ENCODE peak calls at places on chromosomes 7 and 10, in ten cellular contexts. One of them, this sample, is unnamed.

GRCh38 chr7:5679741-5680473 is 101.6 kb downstream of the RNF216 start:
- DNase-seq in esophagus squamous epithelium: no peak
- DNase-seq in right cardiac atrium: peak
- DNase-seq in stimulated activated CD4-positive, alpha-beta T cell treated with anti-CD3 and anti-CD28 coated beads, Interleukin-15, amount 100 ng/mL, for 1 hour: no peak
- DNase-seq in tibial nerve: no peak
- DNase-seq in EL: no peak
- DNase-seq in psoas muscle: peak
- DNase-seq in HEK293T: no peak
- DNase-seq in effector memory CD4-positive, alpha-beta T cell: no peak
- DNase-seq in ELF-1: no peak
- DNase-seq in this sample: no peak

GRCh38 chr10:75261813-75262725 is 26.3 kb upstream of the COMTD1 start:
- DNase-seq in esophagus squamous epithelium: no peak
- DNase-seq in right cardiac atrium: no peak
- DNase-seq in stimulated activated CD4-positive, alpha-beta T cell treated with anti-CD3 and anti-CD28 coated beads, Interleukin-15, amount 100 ng/mL, for 1 hour: no peak
- DNase-seq in tibial nerve: no peak
- DNase-seq in EL: no peak
- DNase-seq in psoas muscle: no peak
- DNase-seq in HEK293T: peak
- DNase-seq in effector memory CD4-positive, alpha-beta T cell: no peak
- DNase-seq in ELF-1: no peak
- DNase-seq in this sample: peak

GRCh38 chr10:89301231-89301630 is 615 bp upstream of the IFIT2 start:
- DNase-seq in esophagus squamous epithelium: no peak
- DNase-seq in right cardiac atrium: no peak
- DNase-seq in stimulated activated CD4-positive, alpha-beta T cell treated with anti-CD3 and anti-CD28 coated beads, Interleukin-15, amount 100 ng/mL, for 1 hour: no peak
- DNase-seq in tibial nerve: peak
- DNase-seq in EL: peak
- DNase-seq in psoas muscle: no peak
- DNase-seq in HEK293T: no peak
- DNase-seq in effector memory CD4-positive, alpha-beta T cell: no peak
- DNase-seq in ELF-1: no peak
- DNase-seq in this sample: peak

GRCh38 chr7:122166708-122167107 is 22.7 kb upstream of the AASS start:
- DNase-seq in esophagus squamous epithelium: no peak
- DNase-seq in right cardiac atrium: no peak
- DNase-seq in stimulated activated CD4-positive, alpha-beta T cell treated with anti-CD3 and anti-CD28 coated beads, Interleukin-15, amount 100 ng/mL, for 1 hour: no peak
- DNase-seq in tibial nerve: no peak
- DNase-seq in EL: peak
- DNase-seq in psoas muscle: no peak
- DNase-seq in HEK293T: no peak
- DNase-seq in effector memory CD4-positive, alpha-beta T cell: no peak
- DNase-seq in ELF-1: no peak
- DNase-seq in this sample: peak

GRCh38 chr7:77982926-77983550 is 184.5 kb downstream of the PHTF2 start:
- DNase-seq in esophagus squamous epithelium: no peak
- DNase-seq in right cardiac atrium: no peak
- DNase-seq in stimulated activated CD4-positive, alpha-beta T cell treated with anti-CD3 and anti-CD28 coated beads, Interleukin-15, amount 100 ng/mL, for 1 hour: no peak
- DNase-seq in tibial nerve: no peak
- DNase-seq in EL: peak
- DNase-seq in psoas muscle: no peak
- DNase-seq in HEK293T: no peak
- DNase-seq in effector memory CD4-positive, alpha-beta T cell: no peak
- DNase-seq in ELF-1: no peak
- DNase-seq in this sample: no peak

GRCh38 chr7:6642239-6642839 is 5.2 kb downstream of the ZNF316 start:
- DNase-seq in esophagus squamous epithelium: no peak
- DNase-seq in right cardiac atrium: no peak
- DNase-seq in stimulated activated CD4-positive, alpha-beta T cell treated with anti-CD3 and anti-CD28 coated beads, Interleukin-15, amount 100 ng/mL, for 1 hour: no peak
- DNase-seq in tibial nerve: no peak
- DNase-seq in EL: no peak
- DNase-seq in psoas muscle: no peak
- DNase-seq in HEK293T: no peak
- DNase-seq in effector memory CD4-positive, alpha-beta T cell: no peak
- DNase-seq in ELF-1: no peak
- DNase-seq in this sample: no peak

GRCh38 chr10:36254191-36254590 is 612.1 kb upstream of the FZD8 start:
- DNase-seq in esophagus squamous epithelium: no peak
- DNase-seq in right cardiac atrium: peak
- DNase-seq in stimulated activated CD4-positive, alpha-beta T cell treated with anti-CD3 and anti-CD28 coated beads, Interleukin-15, amount 100 ng/mL, for 1 hour: no peak
- DNase-seq in tibial nerve: peak
- DNase-seq in EL: peak
- DNase-seq in psoas muscle: peak
- DNase-seq in HEK293T: no peak
- DNase-seq in effector memory CD4-positive, alpha-beta T cell: no peak
- DNase-seq in ELF-1: no peak
- DNase-seq in this sample: peak

GRCh38 chr7:141071855-141072547 is 1.9 kb upstream of the TMEM178B start:
- DNase-seq in esophagus squamous epithelium: no peak
- DNase-seq in right cardiac atrium: no peak
- DNase-seq in stimulated activated CD4-positive, alpha-beta T cell treated with anti-CD3 and anti-CD28 coated beads, Interleukin-15, amount 100 ng/mL, for 1 hour: no peak
- DNase-seq in tibial nerve: no peak
- DNase-seq in EL: peak
- DNase-seq in psoas muscle: no peak
- DNase-seq in HEK293T: peak
- DNase-seq in effector memory CD4-positive, alpha-beta T cell: no peak
- DNase-seq in ELF-1: peak
- DNase-seq in this sample: no peak

GRCh38 chr10:12655940-12656339 is 306.6 kb downstream of the CAMK1D start:
- DNase-seq in esophagus squamous epithelium: no peak
- DNase-seq in right cardiac atrium: no peak
- DNase-seq in stimulated activated CD4-positive, alpha-beta T cell treated with anti-CD3 and anti-CD28 coated beads, Interleukin-15, amount 100 ng/mL, for 1 hour: no peak
- DNase-seq in tibial nerve: no peak
- DNase-seq in EL: no peak
- DNase-seq in psoas muscle: no peak
- DNase-seq in HEK293T: no peak
- DNase-seq in effector memory CD4-positive, alpha-beta T cell: no peak
- DNase-seq in ELF-1: no peak
- DNase-seq in this sample: no peak

GRCh38 chr7:25586513-25586912 is 358.2 kb upstream of the NPVF start:
- DNase-seq in esophagus squamous epithelium: no peak
- DNase-seq in right cardiac atrium: no peak
- DNase-seq in stimulated activated CD4-positive, alpha-beta T cell treated with anti-CD3 and anti-CD28 coated beads, Interleukin-15, amount 100 ng/mL, for 1 hour: no peak
- DNase-seq in tibial nerve: no peak
- DNase-seq in EL: no peak
- DNase-seq in psoas muscle: no peak
- DNase-seq in HEK293T: no peak
- DNase-seq in effector memory CD4-positive, alpha-beta T cell: no peak
- DNase-seq in ELF-1: no peak
- DNase-seq in this sample: no peak

GRCh38 chr10:110137142-110137545 is 70.3 kb upstream of the MXI1 start:
- DNase-seq in esophagus squamous epithelium: no peak
- DNase-seq in right cardiac atrium: no peak
- DNase-seq in stimulated activated CD4-positive, alpha-beta T cell treated with anti-CD3 and anti-CD28 coated beads, Interleukin-15, amount 100 ng/mL, for 1 hour: no peak
- DNase-seq in tibial nerve: peak
- DNase-seq in EL: peak
- DNase-seq in psoas muscle: no peak
- DNase-seq in HEK293T: peak
- DNase-seq in effector memory CD4-positive, alpha-beta T cell: no peak
- DNase-seq in ELF-1: peak
- DNase-seq in this sample: no peak

GRCh38 chr7:54839538-54840213 is 80.7 kb upstream of the SEC61G start:
- DNase-seq in esophagus squamous epithelium: no peak
- DNase-seq in right cardiac atrium: peak
- DNase-seq in stimulated activated CD4-positive, alpha-beta T cell treated with anti-CD3 and anti-CD28 coated beads, Interleukin-15, amount 100 ng/mL, for 1 hour: no peak
- DNase-seq in tibial nerve: peak
- DNase-seq in EL: peak
- DNase-seq in psoas muscle: peak
- DNase-seq in HEK293T: peak
- DNase-seq in effector memory CD4-positive, alpha-beta T cell: no peak
- DNase-seq in ELF-1: peak
- DNase-seq in this sample: peak

GRCh38 chr10:118106426-118106825 is 59.7 kb upstream of the RAB11FIP2 start:
- DNase-seq in esophagus squamous epithelium: no peak
- DNase-seq in right cardiac atrium: no peak
- DNase-seq in stimulated activated CD4-positive, alpha-beta T cell treated with anti-CD3 and anti-CD28 coated beads, Interleukin-15, amount 100 ng/mL, for 1 hour: no peak
- DNase-seq in tibial nerve: no peak
- DNase-seq in EL: peak
- DNase-seq in psoas muscle: no peak
- DNase-seq in HEK293T: peak
- DNase-seq in effector memory CD4-positive, alpha-beta T cell: no peak
- DNase-seq in ELF-1: peak
- DNase-seq in this sample: peak

GRCh38 chr7:24760968-24761367 is 3.7 kb upstream of the GSDME start:
- DNase-seq in esophagus squamous epithelium: no peak
- DNase-seq in right cardiac atrium: no peak
- DNase-seq in stimulated activated CD4-positive, alpha-beta T cell treated with anti-CD3 and anti-CD28 coated beads, Interleukin-15, amount 100 ng/mL, for 1 hour: no peak
- DNase-seq in tibial nerve: no peak
- DNase-seq in EL: no peak
- DNase-seq in psoas muscle: no peak
- DNase-seq in HEK293T: no peak
- DNase-seq in effector memory CD4-positive, alpha-beta T cell: no peak
- DNase-seq in ELF-1: no peak
- DNase-seq in this sample: no peak

GRCh38 chr10:24891823-24892222 is 60.6 kb downstream of the PRTFDC1 start:
- DNase-seq in esophagus squamous epithelium: no peak
- DNase-seq in right cardiac atrium: no peak
- DNase-seq in stimulated activated CD4-positive, alpha-beta T cell treated with anti-CD3 and anti-CD28 coated beads, Interleukin-15, amount 100 ng/mL, for 1 hour: no peak
- DNase-seq in tibial nerve: no peak
- DNase-seq in EL: peak
- DNase-seq in psoas muscle: no peak
- DNase-seq in HEK293T: no peak
- DNase-seq in effector memory CD4-positive, alpha-beta T cell: no peak
- DNase-seq in ELF-1: no peak
- DNase-seq in this sample: no peak

GRCh38 chr10:21173964-21174669 is 277.0 kb upstream of the NEBL start:
- DNase-seq in esophagus squamous epithelium: no peak
- DNase-seq in right cardiac atrium: peak
- DNase-seq in stimulated activated CD4-positive, alpha-beta T cell treated with anti-CD3 and anti-CD28 coated beads, Interleukin-15, amount 100 ng/mL, for 1 hour: no peak
- DNase-seq in tibial nerve: no peak
- DNase-seq in EL: peak
- DNase-seq in psoas muscle: peak
- DNase-seq in HEK293T: peak
- DNase-seq in effector memory CD4-positive, alpha-beta T cell: no peak
- DNase-seq in ELF-1: peak
- DNase-seq in this sample: peak

GRCh38 chr7:27863866-27864265 is 123.9 kb downstream of the TAX1BP1 start:
- DNase-seq in esophagus squamous epithelium: no peak
- DNase-seq in right cardiac atrium: no peak
- DNase-seq in stimulated activated CD4-positive, alpha-beta T cell treated with anti-CD3 and anti-CD28 coated beads, Interleukin-15, amount 100 ng/mL, for 1 hour: no peak
- DNase-seq in tibial nerve: no peak
- DNase-seq in EL: peak
- DNase-seq in psoas muscle: no peak
- DNase-seq in HEK293T: no peak
- DNase-seq in effector memory CD4-positive, alpha-beta T cell: no peak
- DNase-seq in ELF-1: peak
- DNase-seq in this sample: peak

GRCh38 chr10:132650611-132651250 is 113.1 kb downstream of the INPP5A start:
- DNase-seq in esophagus squamous epithelium: no peak
- DNase-seq in right cardiac atrium: no peak
- DNase-seq in stimulated activated CD4-positive, alpha-beta T cell treated with anti-CD3 and anti-CD28 coated beads, Interleukin-15, amount 100 ng/mL, for 1 hour: no peak
- DNase-seq in tibial nerve: no peak
- DNase-seq in EL: no peak
- DNase-seq in psoas muscle: no peak
- DNase-seq in HEK293T: no peak
- DNase-seq in effector memory CD4-positive, alpha-beta T cell: no peak
- DNase-seq in ELF-1: no peak
- DNase-seq in this sample: no peak

GRCh38 chr10:32140403-32140802 is 84.2 kb upstream of the KIF5B start:
- DNase-seq in esophagus squamous epithelium: no peak
- DNase-seq in right cardiac atrium: no peak
- DNase-seq in stimulated activated CD4-positive, alpha-beta T cell treated with anti-CD3 and anti-CD28 coated beads, Interleukin-15, amount 100 ng/mL, for 1 hour: no peak
- DNase-seq in tibial nerve: no peak
- DNase-seq in EL: no peak
- DNase-seq in psoas muscle: no peak
- DNase-seq in HEK293T: no peak
- DNase-seq in effector memory CD4-positive, alpha-beta T cell: no peak
- DNase-seq in ELF-1: no peak
- DNase-seq in this sample: no peak

GRCh38 chr10:109838592-109839244 is 84.6 kb downstream of the XPNPEP1 start:
- DNase-seq in esophagus squamous epithelium: no peak
- DNase-seq in right cardiac atrium: no peak
- DNase-seq in stimulated activated CD4-positive, alpha-beta T cell treated with anti-CD3 and anti-CD28 coated beads, Interleukin-15, amount 100 ng/mL, for 1 hour: no peak
- DNase-seq in tibial nerve: no peak
- DNase-seq in EL: no peak
- DNase-seq in psoas muscle: no peak
- DNase-seq in HEK293T: no peak
- DNase-seq in effector memory CD4-positive, alpha-beta T cell: no peak
- DNase-seq in ELF-1: peak
- DNase-seq in this sample: peak

GRCh38 chr10:4013651-4014085 is 228.7 kb upstream of the KLF6 start:
- DNase-seq in esophagus squamous epithelium: no peak
- DNase-seq in right cardiac atrium: peak
- DNase-seq in stimulated activated CD4-positive, alpha-beta T cell treated with anti-CD3 and anti-CD28 coated beads, Interleukin-15, amount 100 ng/mL, for 1 hour: peak
- DNase-seq in tibial nerve: no peak
- DNase-seq in EL: no peak
- DNase-seq in psoas muscle: no peak
- DNase-seq in HEK293T: no peak
- DNase-seq in effector memory CD4-positive, alpha-beta T cell: no peak
- DNase-seq in ELF-1: no peak
- DNase-seq in this sample: no peak

GRCh38 chr10:34169677-34170076 is 645.4 kb downstream of the PARD3 start:
- DNase-seq in esophagus squamous epithelium: no peak
- DNase-seq in right cardiac atrium: no peak
- DNase-seq in stimulated activated CD4-positive, alpha-beta T cell treated with anti-CD3 and anti-CD28 coated beads, Interleukin-15, amount 100 ng/mL, for 1 hour: no peak
- DNase-seq in tibial nerve: no peak
- DNase-seq in EL: no peak
- DNase-seq in psoas muscle: no peak
- DNase-seq in HEK293T: no peak
- DNase-seq in effector memory CD4-positive, alpha-beta T cell: no peak
- DNase-seq in ELF-1: no peak
- DNase-seq in this sample: no peak

GRCh38 chr7:1397491-1398327 is 61.6 kb downstream of the MICALL2 start:
- DNase-seq in esophagus squamous epithelium: no peak
- DNase-seq in right cardiac atrium: no peak
- DNase-seq in stimulated activated CD4-positive, alpha-beta T cell treated with anti-CD3 and anti-CD28 coated beads, Interleukin-15, amount 100 ng/mL, for 1 hour: no peak
- DNase-seq in tibial nerve: no peak
- DNase-seq in EL: peak
- DNase-seq in psoas muscle: no peak
- DNase-seq in HEK293T: no peak
- DNase-seq in effector memory CD4-positive, alpha-beta T cell: no peak
- DNase-seq in ELF-1: no peak
- DNase-seq in this sample: no peak

GRCh38 chr7:11427686-11428273 is 404.2 kb downstream of the THSD7A start:
- DNase-seq in esophagus squamous epithelium: no peak
- DNase-seq in right cardiac atrium: no peak
- DNase-seq in stimulated activated CD4-positive, alpha-beta T cell treated with anti-CD3 and anti-CD28 coated beads, Interleukin-15, amount 100 ng/mL, for 1 hour: no peak
- DNase-seq in tibial nerve: peak
- DNase-seq in EL: peak
- DNase-seq in psoas muscle: no peak
- DNase-seq in HEK293T: peak
- DNase-seq in effector memory CD4-positive, alpha-beta T cell: no peak
- DNase-seq in ELF-1: no peak
- DNase-seq in this sample: no peak

GRCh38 chr7:75716992-75717626 is 21.6 kb downstream of the HIP1 start:
- DNase-seq in esophagus squamous epithelium: no peak
- DNase-seq in right cardiac atrium: no peak
- DNase-seq in stimulated activated CD4-positive, alpha-beta T cell treated with anti-CD3 and anti-CD28 coated beads, Interleukin-15, amount 100 ng/mL, for 1 hour: no peak
- DNase-seq in tibial nerve: no peak
- DNase-seq in EL: peak
- DNase-seq in psoas muscle: no peak
- DNase-seq in HEK293T: no peak
- DNase-seq in effector memory CD4-positive, alpha-beta T cell: no peak
- DNase-seq in ELF-1: no peak
- DNase-seq in this sample: no peak

GRCh38 chr10:102312683-102313082 is 67.4 kb downstream of the GBF1 start:
- DNase-seq in esophagus squamous epithelium: no peak
- DNase-seq in right cardiac atrium: no peak
- DNase-seq in stimulated activated CD4-positive, alpha-beta T cell treated with anti-CD3 and anti-CD28 coated beads, Interleukin-15, amount 100 ng/mL, for 1 hour: no peak
- DNase-seq in tibial nerve: no peak
- DNase-seq in EL: peak
- DNase-seq in psoas muscle: no peak
- DNase-seq in HEK293T: no peak
- DNase-seq in effector memory CD4-positive, alpha-beta T cell: no peak
- DNase-seq in ELF-1: no peak
- DNase-seq in this sample: no peak

GRCh38 chr7:134574322-134574721 is 25.4 kb downstream of the AKR1B15 start:
- DNase-seq in esophagus squamous epithelium: no peak
- DNase-seq in right cardiac atrium: no peak
- DNase-seq in stimulated activated CD4-positive, alpha-beta T cell treated with anti-CD3 and anti-CD28 coated beads, Interleukin-15, amount 100 ng/mL, for 1 hour: no peak
- DNase-seq in tibial nerve: no peak
- DNase-seq in EL: no peak
- DNase-seq in psoas muscle: no peak
- DNase-seq in HEK293T: no peak
- DNase-seq in effector memory CD4-positive, alpha-beta T cell: no peak
- DNase-seq in ELF-1: no peak
- DNase-seq in this sample: no peak

GRCh38 chr10:36540611-36541010 is 584.8 kb upstream of the ANKRD30A start:
- DNase-seq in esophagus squamous epithelium: no peak
- DNase-seq in right cardiac atrium: no peak
- DNase-seq in stimulated activated CD4-positive, alpha-beta T cell treated with anti-CD3 and anti-CD28 coated beads, Interleukin-15, amount 100 ng/mL, for 1 hour: no peak
- DNase-seq in tibial nerve: no peak
- DNase-seq in EL: no peak
- DNase-seq in psoas muscle: no peak
- DNase-seq in HEK293T: no peak
- DNase-seq in effector memory CD4-positive, alpha-beta T cell: no peak
- DNase-seq in ELF-1: no peak
- DNase-seq in this sample: no peak

This sample was measured in body of pancreas.